ENCODE peak calls at places on chromosome 20, in eight cellular contexts. T, V, C, J, Z, L, X and Y are unnamed samples.

GRCh38 chr20:43545837-43546578 is 12.8 kb upstream of the SGK2 start:
- DNase-seq in T (no peak), V (no peak), C (no peak), J (no peak), Z (no peak), L (no peak), X (no peak), Y (no peak)

GRCh38 chr20:3222635-3223600 is 13.6 kb downstream of the ITPA start:
- DNase-seq in T (peak), V (no peak), C (no peak), J (no peak), Z (no peak), L (no peak), X (peak), Y (no peak)

GRCh38 chr20:11274137-11274536 is 600.3 kb upstream of the JAG1 start:
- DNase-seq in T (peak), V (peak), C (peak), J (no peak), Z (peak), L (no peak), X (no peak), Y (no peak)

GRCh38 chr20:11159728-11160127 is 485.9 kb upstream of the JAG1 start:
- DNase-seq in T (no peak), V (peak), C (no peak), J (no peak), Z (peak), L (no peak), X (no peak), Y (no peak)

GRCh38 chr20:38725959-38726848 is 1.9 kb downstream of the SLC32A1 start:
- DNase-seq in T (peak), V (peak), C (peak), J (peak), Z (peak), L (peak), X (no peak), Y (peak)

GRCh38 chr20:43691928-43692524 is 25.1 kb downstream of the MYBL2 start:
- DNase-seq in T (peak), V (peak), C (peak), J (peak), Z (peak), L (peak), X (no peak), Y (no peak)

GRCh38 chr20:9480066-9480465 is 34.3 kb upstream of the LAMP5 start:
- DNase-seq in T (no peak), V (no peak), C (no peak), J (no peak), Z (no peak), L (no peak), X (no peak), Y (no peak)

GRCh38 chr20:9613871-9614270 is 99.5 kb downstream of the LAMP5 start:
- DNase-seq in T (no peak), V (peak), C (no peak), J (no peak), Z (peak), L (no peak), X (no peak), Y (no peak)

GRCh38 chr20:31811796-31812728 is 7.1 kb upstream of the MYLK2 start:
- DNase-seq in T (no peak), V (peak), C (no peak), J (no peak), Z (peak), L (no peak), X (no peak), Y (no peak)

GRCh38 chr20:37297066-37297736 is 7.7 kb downstream of the MANBAL start:
- DNase-seq in T (no peak), V (peak), C (no peak), J (no peak), Z (peak), L (no peak), X (no peak), Y (no peak)

GRCh38 chr20:2688041-2688591 is 4.5 kb upstream of the EBF4 start:
- DNase-seq in T (peak), V (peak), C (no peak), J (peak), Z (peak), L (peak), X (peak), Y (peak)

GRCh38 chr20:19427913-19428800 is 215.7 kb downstream of the SLC24A3 start:
- DNase-seq in T (no peak), V (no peak), C (no peak), J (no peak), Z (no peak), L (no peak), X (no peak), Y (no peak)

GRCh38 chr20:51162015-51162414 is 139.1 kb upstream of the KCNG1 start:
- DNase-seq in T (no peak), V (no peak), C (no peak), J (no peak), Z (no peak), L (no peak), X (no peak), Y (no peak)

GRCh38 chr20:10665027-10665561 is 8.7 kb downstream of the JAG1 start:
- DNase-seq in T (no peak), V (peak), C (no peak), J (no peak), Z (no peak), L (no peak), X (no peak), Y (no peak)

GRCh38 chr20:41335591-41335990 is 5.0 kb upstream of the LPIN3 start:
- DNase-seq in T (no peak), V (no peak), C (no peak), J (no peak), Z (no peak), L (no peak), X (no peak), Y (no peak)

GRCh38 chr20:38117635-38118034 is 47.4 kb downstream of the TGM2 start:
- DNase-seq in T (no peak), V (peak), C (no peak), J (no peak), Z (no peak), L (no peak), X (no peak), Y (no peak)

GRCh38 chr20:34364013-34364382 is 925 bp downstream of the ITCH start:
- DNase-seq in T (no peak), V (peak), C (no peak), J (no peak), Z (peak), L (no peak), X (no peak), Y (no peak)

GRCh38 chr20:59560588-59561227 is 43.6 kb upstream of the PHACTR3 start:
- DNase-seq in T (peak), V (peak), C (peak), J (no peak), Z (peak), L (no peak), X (no peak), Y (no peak)

GRCh38 chr20:52937701-52938100 is 34.5 kb upstream of the TSHZ2 start:
- DNase-seq in T (no peak), V (no peak), C (no peak), J (no peak), Z (no peak), L (no peak), X (no peak), Y (no peak)

GRCh38 chr20:50788045-50788867 is 6.6 kb upstream of the BCAS4 start:
- DNase-seq in T (no peak), V (peak), C (peak), J (no peak), Z (peak), L (no peak), X (no peak), Y (no peak)

GRCh38 chr20:56629464-56630085 is 469 bp downstream of the TFAP2C start:
- DNase-seq in T (peak), V (no peak), C (peak), J (no peak), Z (no peak), L (no peak), X (no peak), Y (no peak)

GRCh38 chr20:21089421-21089820 is 16.7 kb downstream of the LINC00237 start:
- DNase-seq in T (no peak), V (no peak), C (no peak), J (no peak), Z (no peak), L (no peak), X (no peak), Y (no peak)

GRCh38 chr20:5120189-5120484 is 379 bp upstream of the PCNA start:
- DNase-seq in T (no peak), V (no peak), C (no peak), J (no peak), Z (no peak), L (no peak), X (no peak), Y (no peak)

GRCh38 chr20:5116875-5117274 is 2.9 kb downstream of the PCNA start:
- DNase-seq in T (no peak), V (no peak), C (no peak), J (no peak), Z (no peak), L (no peak), X (no peak), Y (no peak)

GRCh38 chr20:5118220-5119142 is 1.3 kb downstream of the PCNA start:
- DNase-seq in T (no peak), V (no peak), C (no peak), J (no peak), Z (no peak), L (no peak), X (no peak), Y (no peak)

GRCh38 chr20:5119143-5119434 is 669 bp downstream of the PCNA start:
- DNase-seq in T (no peak), V (no peak), C (no peak), J (no peak), Z (no peak), L (no peak), X (no peak), Y (no peak)

DNA sequence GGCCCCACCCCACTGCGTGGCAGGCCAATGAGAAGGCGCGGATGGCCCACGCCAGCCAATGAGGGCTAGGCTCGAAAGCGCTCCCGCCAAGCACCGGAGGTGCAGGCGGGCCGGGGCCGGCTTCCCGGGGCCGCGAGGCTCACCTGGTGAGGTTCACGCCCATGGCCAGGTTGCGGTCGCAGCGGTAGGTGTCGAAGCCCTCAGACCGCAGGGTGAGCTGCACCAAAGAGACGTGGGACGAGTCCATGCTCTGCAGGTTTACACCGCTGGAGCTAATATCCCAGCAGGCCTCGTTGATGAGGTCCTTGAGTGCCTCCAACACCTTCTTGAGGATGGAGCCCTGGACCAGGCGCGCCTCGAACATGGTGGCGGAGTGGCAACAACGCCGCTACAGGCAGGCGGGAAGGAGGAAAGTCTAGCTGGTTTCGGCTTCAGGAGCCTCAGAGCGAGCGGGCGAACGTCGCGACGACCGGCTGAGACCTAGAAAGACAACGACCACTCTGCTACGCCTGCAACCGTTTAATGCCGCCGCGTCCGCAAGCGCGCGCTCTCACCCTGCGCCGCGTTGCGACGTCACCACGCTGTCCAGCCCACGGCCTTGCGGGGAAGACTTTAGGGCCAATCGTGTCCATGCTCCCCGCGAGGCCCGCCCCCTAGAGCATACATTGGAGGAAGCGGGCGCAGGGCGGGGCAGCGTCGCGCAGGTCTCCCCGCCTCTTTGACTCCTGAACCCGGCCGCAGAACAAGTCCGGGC is at the start of gene PCNA:
- DNase-seq in T (peak), V (peak), C (peak), J (peak), Z (peak), L (peak), X (peak), Y (peak)
- TF ChIP-seq CTCF in T (no peak), V (no peak), C (no peak), J (no peak), Z (no peak), L (no peak), X (no peak), Y (peak)

DNA sequence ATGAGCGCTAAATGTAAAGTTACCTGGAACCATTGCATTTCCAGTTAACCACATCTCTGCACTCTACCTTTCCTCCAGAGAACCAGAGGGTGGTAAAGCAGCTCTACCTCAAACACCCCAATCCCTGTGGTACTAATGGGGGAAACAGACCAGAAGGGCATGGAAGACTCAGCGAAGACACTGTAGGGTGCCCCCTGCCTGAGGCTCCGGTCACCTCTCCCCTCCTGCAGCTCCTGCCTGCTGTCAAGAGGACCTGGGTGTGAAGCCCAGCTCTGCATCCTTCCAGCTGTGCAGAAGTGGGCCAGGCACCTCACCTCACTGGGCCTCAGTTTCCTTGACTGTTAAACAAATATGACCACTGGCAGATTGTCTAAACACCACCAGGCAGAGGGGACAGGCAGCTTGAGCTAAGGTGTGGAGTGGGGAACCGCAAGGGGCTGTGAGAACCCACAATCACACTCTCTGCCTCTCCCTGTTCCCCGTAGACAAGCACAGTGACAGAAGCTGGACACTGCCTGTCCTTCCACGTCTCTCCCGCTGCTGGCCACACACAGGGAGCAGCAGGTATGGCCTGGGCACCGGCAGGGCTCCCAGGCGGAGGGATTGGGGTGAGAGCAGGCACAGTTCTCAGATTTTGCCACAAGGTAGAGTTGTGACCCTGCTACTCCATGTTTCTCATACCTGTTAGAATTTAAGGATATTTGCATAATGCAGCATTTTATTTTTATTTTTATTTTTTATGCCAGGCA is 9.1 kb upstream of the BPIFA2 start:
- DNase-seq in T (no peak), V (no peak), C (no peak), J (no peak), Z (no peak), L (no peak), X (no peak), Y (peak)
- TF ChIP-seq CTCF in T (no peak), V (no peak), C (no peak), J (no peak), Z (no peak), L (no peak), X (no peak), Y (no peak)

GRCh38 chr20:13492001-13492480 is 146.7 kb downstream of the TASP1 start:
- DNase-seq in T (no peak), V (peak), C (peak), J (peak), Z (peak), L (peak), X (no peak), Y (no peak)
- TF ChIP-seq CTCF in T (no peak), V (no peak), C (no peak), J (no peak), Z (peak), L (no peak), X (no peak), Y (no peak)

DNA sequence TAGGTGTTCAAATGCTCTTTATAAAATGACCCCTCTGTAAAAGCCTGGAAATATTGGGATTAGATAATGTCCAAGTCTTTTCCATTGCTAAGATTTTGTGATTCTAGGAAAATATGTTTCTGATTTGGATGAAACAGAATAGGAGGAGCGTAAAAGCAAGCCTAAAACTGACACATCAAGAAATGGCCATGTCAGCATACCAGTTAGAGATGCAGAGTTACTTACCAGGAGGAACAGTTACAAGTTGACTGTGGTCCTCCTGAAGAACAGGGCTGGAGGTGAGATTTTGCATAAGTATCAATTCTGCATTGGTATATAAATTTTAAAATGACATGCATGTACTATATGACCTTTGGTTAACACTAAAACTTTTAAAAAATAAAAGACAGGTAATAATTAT is 35.3 kb downstream of the EYA2 start:
- DNase-seq in T (no peak), V (no peak), C (no peak), J (no peak), Z (no peak), L (no peak), X (no peak), Y (no peak)
- TF ChIP-seq CTCF in T (no peak), V (no peak), C (no peak), J (no peak), Z (no peak), L (no peak), X (no peak), Y (no peak)

GRCh38 chr20:16229813-16230212 is 343.4 kb downstream of the KIF16B start:
- DNase-seq in T (no peak), V (no peak), C (no peak), J (no peak), Z (no peak), L (no peak), X (no peak), Y (no peak)
- TF ChIP-seq CTCF in T (no peak), V (no peak), C (no peak), J (no peak), Z (no peak), L (no peak), X (no peak), Y (no peak)

GRCh38 chr20:47358052-47358671 is 1.7 kb upstream of the ZMYND8 start:
- DNase-seq in T (no peak), V (no peak), C (no peak), J (no peak), Z (no peak), L (no peak), X (no peak), Y (no peak)

GRCh38 chr20:47358672-47359532 is 2.4 kb upstream of the ZMYND8 start:
- DNase-seq in T (no peak), V (peak), C (peak), J (peak), Z (peak), L (no peak), X (no peak), Y (peak)

GRCh38 chr20:47356220-47356525 is 326 bp downstream of the ZMYND8 start:
- DNase-seq in T (no peak), V (no peak), C (no peak), J (no peak), Z (no peak), L (no peak), X (no peak), Y (no peak)

GRCh38 chr20:47356526-47357295 is at the start of gene ZMYND8:
- DNase-seq in T (peak), V (peak), C (peak), J (peak), Z (peak), L (peak), X (peak), Y (peak)

DNA sequence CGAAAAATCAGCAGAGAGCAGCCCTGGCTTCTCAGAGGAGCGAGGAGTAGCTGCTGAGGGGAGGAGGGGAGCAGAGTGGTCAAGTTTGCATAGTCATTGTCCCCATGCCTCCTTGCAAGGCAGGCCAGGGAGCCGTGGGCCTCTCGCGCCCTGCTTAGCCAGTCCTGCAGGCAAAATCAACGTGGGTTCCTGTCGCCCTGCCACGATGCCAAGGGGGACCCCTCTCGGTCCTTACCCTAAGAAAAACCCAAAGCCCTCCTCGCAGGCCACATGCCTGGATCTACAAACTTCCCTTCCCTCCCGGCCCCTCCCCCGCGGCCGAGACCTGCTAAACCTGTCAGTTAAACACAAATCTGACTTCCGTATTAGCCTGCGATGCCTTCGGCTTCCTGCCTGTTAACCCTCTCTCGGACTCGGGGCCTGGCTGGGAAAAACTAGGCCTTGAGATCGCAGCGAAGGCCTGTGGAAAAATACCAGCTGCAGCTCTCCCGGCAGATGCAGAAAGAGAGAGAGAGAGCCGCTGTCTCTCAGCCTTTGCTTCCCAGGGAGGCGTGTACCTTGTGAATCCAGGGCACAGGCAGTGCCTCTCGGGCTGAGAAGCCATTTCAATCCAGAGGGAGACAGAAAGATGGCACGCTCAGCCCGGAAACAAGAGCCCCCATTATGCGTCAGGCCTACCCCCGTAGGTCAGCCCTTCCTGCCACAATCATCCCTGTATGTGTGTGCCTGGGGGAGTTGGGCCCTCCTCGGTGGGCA is 975 bp upstream of the ZMYND8 start:
- DNase-seq in T (peak), V (peak), C (peak), J (peak), Z (peak), L (peak), X (peak), Y (peak)
- TF ChIP-seq CTCF in T (no peak), V (no peak), C (no peak), J (no peak), Z (no peak), L (no peak), X (no peak), Y (no peak)

DNA sequence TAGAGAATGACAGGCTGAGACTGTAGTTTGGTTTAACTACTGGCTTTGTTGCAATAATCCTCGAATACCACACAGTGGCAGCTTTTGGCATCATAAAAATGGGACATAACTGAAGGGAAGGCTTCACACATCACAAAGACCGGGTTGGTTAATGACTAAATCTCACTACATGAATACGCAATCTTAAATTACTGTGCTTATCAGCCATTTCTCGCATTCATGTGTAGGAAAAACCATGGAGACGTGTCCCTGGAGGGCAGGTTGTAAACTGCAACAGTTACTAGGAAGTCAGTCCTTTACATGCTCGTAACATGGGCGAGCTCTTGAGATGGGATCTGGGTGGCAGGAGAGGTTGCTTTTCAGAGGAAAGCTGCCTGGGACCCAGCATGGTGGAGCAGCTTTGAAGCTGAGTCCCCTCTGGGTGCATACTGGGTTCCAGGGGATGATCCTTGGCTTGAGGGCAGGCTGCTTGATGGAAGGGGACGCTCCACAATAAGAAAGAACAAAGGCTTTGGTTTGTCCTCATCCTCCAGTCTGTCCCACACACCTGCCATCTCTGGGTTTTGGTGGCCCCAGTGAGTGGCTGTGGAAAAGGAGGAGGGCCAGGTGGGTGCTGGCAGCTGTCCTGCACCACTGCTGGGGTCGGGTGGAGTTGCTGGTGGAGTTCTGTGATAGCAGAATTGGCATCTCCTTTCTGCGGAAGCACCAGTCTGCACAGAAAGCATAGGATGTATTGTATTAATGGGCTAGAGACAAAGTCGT is 2.1 kb downstream of the RPS21 start:
- DNase-seq in T (no peak), V (no peak), C (no peak), J (no peak), Z (no peak), L (no peak), X (no peak), Y (no peak)
- TF ChIP-seq CTCF in T (no peak), V (peak), C (no peak), J (no peak), Z (no peak), L (peak), X (no peak), Y (no peak)